ENCODE peak calls at places on chromosome 1, in ten cellular contexts. Q is Peyer's patch; T is neural crest cell; M is lower leg skin; E is AG10803; F is kidney epithelial cell; G is GM20000; W is activated CD8-positive, alpha-beta T cell treated with anti-CD3 and anti-CD28 coated beads for 36 hours; U is RWPE1; P is mucosa of descending colon. X is an unnamed sample.

GRCh38 chr1:21022279-21023040 is 154.2 kb downstream of the EIF4G3 start:
- DNase-seq in T (no peak), E (peak; percentile 94), U (peak; percentile 82), G (peak; percentile 82), W (peak; percentile 56), F (peak; percentile 100), P (peak; percentile 81), Q (peak; percentile 80), M (peak; percentile 82), X (peak; percentile 98)

GRCh38 chr1:201348211-201348566 is 29.3 kb downstream of the TNNT2 start:
- DNase-seq in U (peak; percentile 91), M (no peak), G (peak; percentile 71), Q (peak; percentile 54), P (peak; percentile 47), W (peak; percentile 56), T (peak; percentile 44), E (peak; percentile 35), F (no peak), X (peak; percentile 52)

GRCh38 chr1:160032165-160032827 is 506 bp upstream of the PIGM start:
- DNase-seq in P (peak; percentile 19), T (no peak), G (no peak), W (peak; percentile 11), E (no peak), Q (no peak), U (peak; percentile 41), F (no peak), M (no peak), X (no peak)

GRCh38 chr1:172600615-172601014 is 58.3 kb upstream of the FASLG start:
- DNase-seq in F (no peak), M (no peak), G (no peak), U (no peak), W (no peak), P (no peak), T (no peak), E (no peak), Q (no peak), X (no peak)

GRCh38 chr1:62311473-62311943 is 7.7 kb downstream of the KANK4 start:
- DNase-seq in W (no peak), F (peak; percentile 67), G (no peak), E (no peak), Q (no peak), U (no peak), P (no peak), M (no peak), T (no peak), X (no peak)

GRCh38 chr1:2300004-2300771 is 72.1 kb downstream of the SKI start:
- DNase-seq in P (peak; percentile 53), W (peak; percentile 96), F (no peak), M (no peak), G (peak; percentile 94), U (no peak), E (no peak), Q (peak; percentile 92), T (no peak), X (no peak)

GRCh38 chr1:204649756-204650155 is 35.8 kb downstream of the LRRN2 start:
- DNase-seq in E (no peak), G (no peak), Q (no peak), T (no peak), M (no peak), P (peak; percentile 55), F (no peak), W (no peak), U (no peak), X (no peak)

GRCh38 chr1:116574581-116575291 is 3.9 kb upstream of the CD58 start:
- DNase-seq in M (peak; percentile 70), W (peak; percentile 75), T (peak; percentile 62), F (no peak), U (peak; percentile 79), P (peak; percentile 77), G (peak; percentile 76), Q (peak; percentile 85), E (peak; percentile 61), X (peak; percentile 48)

GRCh38 chr1:21344098-21344749 is 54.0 kb upstream of the ECE1 start:
- DNase-seq in E (no peak), T (no peak), P (peak; percentile 35), U (no peak), F (no peak), W (no peak), Q (no peak), M (no peak), G (no peak), X (no peak)

GRCh38 chr1:230292739-230293720 is 133.1 kb downstream of the PGBD5 start:
- DNase-seq in T (no peak), U (no peak), E (no peak), P (peak; percentile 0), G (no peak), F (no peak), M (no peak), Q (peak; percentile 37), W (no peak), X (no peak)

GRCh38 chr1:225735252-225736149 is 42.1 kb upstream of the SRP9 start:
- DNase-seq in U (peak; percentile 97), T (no peak), P (peak; percentile 27), M (peak; percentile 81), W (no peak), F (peak; percentile 99), G (no peak), E (peak; percentile 97), Q (peak; percentile 59), X (peak; percentile 94)

GRCh38 chr1:220368352-220369265 is 96.4 kb upstream of the RAB3GAP2 start:
- DNase-seq in Q (no peak), G (no peak), M (no peak), W (no peak), U (peak; percentile 36), E (peak; percentile 11), T (no peak), P (no peak), F (peak; percentile 10), X (peak; percentile 15)

GRCh38 chr1:55506686-55507577 is 291.8 kb upstream of the USP24 start:
- DNase-seq in M (no peak), P (peak; percentile 63), T (no peak), F (no peak), Q (no peak), U (peak; percentile 36), E (peak; percentile 43), W (no peak), G (no peak), X (peak; percentile 57)
- TF ChIP-seq CTCF in M (no peak), P (no peak), T (no peak), F (no peak), Q (no peak), U (no peak), E (no peak), W (no peak), G (no peak), X (peak; percentile 38)

GRCh38 chr1:218250492-218250891 is 34.6 kb upstream of the RRP15 start:
- DNase-seq in M (no peak), F (no peak), Q (no peak), E (no peak), T (no peak), W (no peak), P (no peak), U (no peak), G (no peak), X (no peak)
- TF ChIP-seq CTCF in M (no peak), F (no peak), Q (no peak), E (no peak), T (no peak), W (no peak), P (no peak), U (no peak), G (no peak), X (peak; percentile 41)

GRCh38 chr1:92459871-92460320 is 26.8 kb downstream of the GFI1 start:
- DNase-seq in T (no peak), Q (no peak), E (no peak), P (no peak), F (no peak), W (no peak), U (no peak), G (no peak), M (no peak), X (no peak)

GRCh38 chr1:92466702-92467101 is 20.0 kb downstream of the GFI1 start:
- DNase-seq in T (no peak), M (no peak), W (no peak), G (no peak), U (no peak), F (no peak), Q (no peak), P (no peak), E (no peak), X (no peak)

GRCh38 chr1:92464588-92465255 is 22.0 kb downstream of the GFI1 start:
- DNase-seq in E (no peak), P (peak; percentile 42), T (no peak), F (no peak), G (no peak), Q (no peak), U (no peak), W (peak; percentile 27), M (no peak), X (no peak)

GRCh38 chr1:92465256-92465647 is 21.5 kb downstream of the GFI1 start:
- DNase-seq in M (no peak), E (no peak), P (no peak), Q (no peak), U (no peak), W (no peak), G (no peak), F (no peak), T (no peak), X (no peak)

DNA sequence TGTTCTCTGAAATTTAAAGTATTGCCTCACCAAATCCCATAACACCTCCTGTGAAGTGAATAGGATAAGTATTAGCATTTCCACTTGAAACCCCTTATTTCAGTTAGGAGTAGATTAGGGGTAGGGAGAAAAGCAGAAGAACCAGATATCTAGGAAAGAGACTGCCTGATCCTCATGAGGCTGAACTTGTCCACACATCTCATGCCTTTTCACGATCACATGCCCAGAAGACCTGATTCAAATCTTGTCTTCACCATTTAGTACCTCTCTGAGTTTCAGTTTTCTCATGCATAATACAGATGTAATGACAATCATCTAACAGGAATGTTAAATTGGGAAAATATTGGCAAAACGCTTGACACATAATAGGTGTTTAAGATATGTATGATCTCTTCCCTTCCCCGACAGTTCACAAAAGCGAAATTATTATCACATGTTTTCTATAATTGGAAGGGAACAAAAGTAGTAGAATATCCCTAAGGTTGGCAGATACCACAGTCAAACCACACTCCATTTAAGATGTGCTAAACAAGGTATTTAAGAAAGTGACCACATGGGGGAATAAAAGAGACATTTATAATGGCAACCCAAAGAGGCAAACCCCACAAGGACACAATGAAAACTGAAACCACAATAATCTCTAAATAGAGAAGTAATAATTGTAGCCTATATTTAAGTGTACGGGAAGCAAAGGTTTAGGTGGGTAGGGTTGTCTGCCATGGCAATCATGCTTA is 25.2 kb downstream of the GFI1 start:
- DNase-seq in W (no peak), G (peak; percentile 65), F (no peak), E (no peak), M (no peak), T (no peak), U (no peak), Q (no peak), P (no peak), X (no peak)
- TF ChIP-seq CTCF in W (peak; percentile 23), G (no peak), F (no peak), E (no peak), M (no peak), T (no peak), U (no peak), Q (peak; percentile 2), P (no peak), X (peak; percentile 43)

DNA sequence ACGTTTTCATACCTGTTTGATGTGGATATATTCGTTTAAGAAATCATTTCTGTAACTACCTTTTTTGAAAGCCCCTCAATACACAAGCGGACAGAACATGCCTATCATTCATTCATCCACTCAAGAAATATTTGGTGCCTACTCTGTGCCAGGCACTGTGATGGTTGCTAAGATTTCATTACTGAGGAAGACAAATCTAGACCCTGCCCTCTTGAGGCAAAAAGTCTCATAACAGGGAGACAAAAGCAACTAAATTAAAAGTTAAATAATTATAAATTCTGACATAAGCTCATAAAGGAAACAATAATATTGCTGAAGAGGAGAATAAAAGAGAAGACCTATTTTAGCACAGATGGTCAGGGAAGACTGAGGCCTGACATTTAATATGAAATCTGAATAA is 203.5 kb upstream of the ZNHIT6 start:
- DNase-seq in Q (no peak), G (no peak), W (no peak), F (no peak), U (no peak), T (no peak), M (no peak), P (no peak), E (peak; percentile 7), X (peak; percentile 11)
- TF ChIP-seq CTCF in Q (no peak), G (no peak), W (no peak), F (peak; percentile 25), U (no peak), T (peak; percentile 38), M (no peak), P (no peak), E (peak; percentile 54), X (peak; percentile 70)

X was measured in HFFc6.